ENCODE peak calls at places on chromosome 7, in eight cellular contexts. U is CD8-positive, alpha-beta T cell; Z is right lobe of liver; N is A549; J is tibial nerve; V is pancreas; G is transverse colon; S is kidney. R is an unnamed sample.

GRCh38 chr7:11177793-11178192 is 204.1 kb downstream of the PHF14 start:
- DNase-seq in U (no peak), Z (no peak), N (no peak), J (no peak), V (no peak), G (no peak), S (no peak), R (no peak)

GRCh38 chr7:155489158-155489840 is 31.4 kb downstream of the EN2 start:
- DNase-seq in U (no peak), Z (no peak), N (no peak), J (no peak), V (no peak), G (no peak), S (peak; percentile 48), R (no peak)

GRCh38 chr7:82194011-82194410 is 249.6 kb downstream of the CACNA2D1 start:
- DNase-seq in U (no peak), Z (no peak), N (no peak), J (no peak), V (no peak), G (no peak), S (no peak), R (peak; percentile 26)

GRCh38 chr7:51732951-51733350 is 416.3 kb upstream of the COBL start:
- DNase-seq in U (no peak), Z (no peak), N (no peak), J (no peak), V (no peak), G (no peak), S (no peak), R (no peak)

GRCh38 chr7:17247357-17247756 is 51.1 kb upstream of the AHR start:
- DNase-seq in U (no peak), Z (no peak), N (no peak), J (no peak), V (no peak), G (no peak), S (no peak), R (no peak)

GRCh38 chr7:2087744-2088143 is 145.0 kb downstream of the MAD1L1 start:
- DNase-seq in U (no peak), Z (no peak), N (no peak), J (no peak), V (no peak), G (no peak), S (no peak), R (no peak)

GRCh38 chr7:83681200-83681599 is 32.3 kb upstream of the SEMA3E start:
- DNase-seq in U (no peak), Z (no peak), N (no peak), J (no peak), V (no peak), G (no peak), S (no peak), R (no peak)

GRCh38 chr7:22189230-22189629 is 167.7 kb downstream of the RAPGEF5 start:
- DNase-seq in U (no peak), Z (no peak), N (no peak), J (no peak), V (no peak), G (no peak), S (no peak), R (no peak)

GRCh38 chr7:116588225-116588624 is 63.4 kb downstream of the CAV1 start:
- DNase-seq in U (no peak), Z (no peak), N (no peak), J (no peak), V (no peak), G (no peak), S (no peak), R (no peak)

GRCh38 chr7:94623820-94624219 is 32.1 kb downstream of the SGCE start:
- DNase-seq in U (no peak), Z (no peak), N (no peak), J (no peak), V (no peak), G (no peak), S (no peak), R (no peak)

GRCh38 chr7:151607464-151607867 is 87.8 kb upstream of the RHEB start:
- DNase-seq in U (no peak), Z (no peak), N (no peak), J (no peak), V (no peak), G (no peak), S (no peak), R (no peak)

GRCh38 chr7:154371424-154371823 is 319.2 kb downstream of the DPP6 start:
- DNase-seq in U (no peak), Z (no peak), N (no peak), J (no peak), V (no peak), G (no peak), S (no peak), R (no peak)

GRCh38 chr7:44324204-44325126 is 929 bp downstream of the CAMK2B start:
- DNase-seq in U (no peak), Z (no peak), N (no peak), J (no peak), V (no peak), G (no peak), S (no peak), R (no peak)

GRCh38 chr7:33745934-33746333 is 159.4 kb upstream of the BMPER start:
- DNase-seq in U (no peak), Z (no peak), N (no peak), J (no peak), V (no peak), G (no peak), S (no peak), R (no peak)

GRCh38 chr7:36633377-36633776 is 90.9 kb downstream of the AOAH start:
- DNase-seq in U (no peak), Z (no peak), N (no peak), J (no peak), V (no peak), G (no peak), S (no peak), R (no peak)
- TF ChIP-seq CTCF in U (no peak), Z (no peak), N (no peak), J (no peak), V (no peak), G (no peak), S (no peak), R (no peak)

GRCh38 chr7:604038-604883 is 84.6 kb upstream of the PDGFA start:
- DNase-seq in U (peak; percentile 92), Z (peak; percentile 86), N (no peak), J (peak; percentile 60), V (no peak), G (peak; percentile 82), S (peak; percentile 95), R (no peak)

GRCh38 chr7:604884-605531 is 85.4 kb upstream of the PDGFA start:
- DNase-seq in U (no peak), Z (peak; percentile 66), N (no peak), J (no peak), V (no peak), G (no peak), S (peak; percentile 74), R (no peak)

GRCh38 chr7:601573-602340 is 82.1 kb upstream of the PDGFA start:
- DNase-seq in U (peak; percentile 64), Z (peak; percentile 70), N (no peak), J (no peak), V (no peak), G (peak; percentile 61), S (peak; percentile 90), R (no peak)

GRCh38 chr7:602341-603141 is 82.9 kb upstream of the PDGFA start:
- DNase-seq in U (no peak), Z (peak; percentile 52), N (no peak), J (no peak), V (no peak), G (peak; percentile 21), S (peak; percentile 83), R (no peak)

DNA sequence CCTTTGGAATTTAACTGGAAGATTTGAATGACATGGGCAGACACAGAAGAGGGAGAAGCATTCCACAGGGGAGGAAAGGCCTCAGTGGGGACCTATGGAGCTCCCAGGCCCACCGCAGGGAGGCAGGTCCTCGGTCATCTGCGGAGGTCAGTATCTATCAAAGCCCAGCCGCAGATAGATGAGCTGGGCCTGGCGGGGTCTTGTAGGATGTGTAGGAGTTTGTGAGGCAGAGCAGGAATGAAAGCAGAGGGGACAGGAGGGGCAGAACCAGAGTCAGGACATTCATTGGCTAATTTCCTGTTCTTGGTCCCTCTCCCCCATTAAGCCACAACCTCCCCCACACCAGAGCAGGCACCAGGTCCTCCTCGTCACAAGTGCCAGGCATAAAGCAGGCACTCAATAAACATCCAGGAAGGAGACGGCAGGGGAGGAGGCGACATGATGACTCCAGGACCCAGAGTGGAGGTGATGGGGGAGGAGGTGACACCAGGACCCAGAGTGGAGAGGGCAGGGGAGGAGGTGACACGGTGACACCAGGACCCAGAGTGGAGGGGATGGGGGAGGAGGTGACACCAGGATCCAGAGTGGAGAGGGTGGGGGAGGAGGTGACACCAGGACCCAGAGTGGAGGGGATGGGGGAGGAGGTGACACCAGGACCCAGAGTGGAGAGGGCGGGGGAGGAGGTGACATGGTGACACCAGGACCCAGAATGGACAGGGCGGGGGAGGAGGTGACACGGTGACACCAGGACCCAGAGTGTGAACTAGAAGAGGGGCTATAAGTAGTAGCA is 83.7 kb upstream of the PDGFA start:
- DNase-seq in U (no peak), Z (no peak), N (no peak), J (no peak), V (no peak), G (no peak), S (peak; percentile 71), R (no peak)
- H3K27ac ChIP-seq in U (peak overlapping the region; percentile 96), Z (peak overlapping the region; percentile 87), N (no peak overlapping the region), J (peak overlapping the region; percentile 83), V (peak overlapping the region; percentile 73), G (peak overlapping the region; percentile 84), S (peak overlapping the region; percentile 88), R (no peak overlapping the region)

DNA sequence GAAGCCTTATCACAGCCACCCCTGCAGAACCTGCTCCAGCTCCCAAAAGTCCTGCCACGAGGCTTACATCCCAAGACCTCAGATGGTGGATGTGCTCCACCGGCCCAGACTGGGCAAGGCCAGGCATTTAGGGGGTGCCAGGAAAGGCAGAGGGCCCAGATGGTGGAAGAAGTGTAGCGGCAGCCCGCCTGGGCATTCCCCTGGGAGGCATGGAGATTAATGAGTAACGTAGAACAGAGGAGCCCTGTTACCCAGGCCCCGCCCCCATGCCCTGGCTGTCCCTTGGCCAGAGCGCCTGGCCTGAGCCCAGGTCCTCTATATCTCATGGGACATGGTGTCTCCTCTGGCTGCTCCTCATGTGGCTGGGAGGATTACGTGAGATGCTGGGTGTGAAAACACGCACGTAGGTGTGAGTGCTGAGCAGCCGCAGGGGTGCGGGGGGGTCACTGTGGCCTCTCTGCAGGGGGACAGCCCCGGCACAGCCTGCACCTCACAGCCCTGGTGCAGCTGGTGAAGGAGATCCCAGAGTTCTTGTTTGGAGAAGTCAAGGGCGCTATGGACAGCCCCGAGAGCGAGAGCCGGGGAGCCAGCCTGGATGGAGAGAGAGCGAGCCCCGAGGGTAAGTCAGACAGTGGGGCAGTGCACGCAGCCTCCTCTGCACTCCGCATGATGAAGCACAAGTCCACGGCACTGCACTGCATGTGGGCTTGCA is 52.9 kb downstream of the ZNF467 start:
- DNase-seq in U (no peak), Z (peak; percentile 91), N (no peak), J (peak; percentile 46), V (peak; percentile 83), G (no peak), S (peak; percentile 91), R (no peak)
- H3K4me1 ChIP-seq in U (peaks cover 5% of the 10 kb centered on the region), Z (peaks cover 6% of the 10 kb centered on the region), N (peaks cover 25% of the 10 kb centered on the region), J (peaks cover 26% of the 10 kb centered on the region), V (no peaks in the 10 kb centered on the region), G (peaks cover 9% of the 10 kb centered on the region), S (peaks cover 6% of the 10 kb centered on the region), R (peaks cover 9% of the 10 kb centered on the region)

DNA sequence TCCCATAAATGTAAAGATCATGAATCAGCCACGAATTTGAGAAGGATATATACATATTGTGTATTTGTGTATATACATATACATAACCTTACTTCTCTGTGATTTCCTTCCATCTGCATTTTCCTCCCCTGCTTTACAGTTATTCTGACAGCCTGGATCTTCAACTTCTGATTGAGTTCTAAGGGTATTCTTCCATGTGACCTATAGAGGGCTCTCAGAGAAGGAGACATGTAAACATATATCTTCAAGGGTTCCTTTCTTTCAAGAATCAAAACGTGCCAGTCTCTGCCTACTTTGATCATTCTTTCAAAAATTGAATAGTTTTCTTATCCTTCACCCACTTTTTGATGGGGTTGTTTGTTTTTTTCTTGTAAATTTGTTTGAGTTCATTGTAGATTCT is 453.7 kb upstream of the POT1 start:
- DNase-seq in U (no peak), Z (no peak), N (no peak), J (no peak), V (no peak), G (no peak), S (no peak), R (peak; percentile 3)
- TF ChIP-seq CTCF in U (no peak), Z (no peak), N (no peak), J (no peak), V (no peak), G (no peak), S (no peak), R (no peak)

R was measured in foreskin keratinocyte.